ENCODE peak calls at places on chromosomes 4 and X, in ten cellular contexts. F is endodermal cell, H is HCT116, C is breast epithelium, N is cardiac muscle cell, A is tibial artery, K is A549, B is tibial nerve, X is prostate gland, W is heart right ventricle. D is an unnamed sample.

GRCh38 chrX:30153175-30153880 is 62.0 kb upstream of the MAGEB2 start:
- DNase-seq in H (no peak), A (no peak), K (no peak), W (no peak), C (no peak), B (no peak), F (no peak), X (no peak), N (no peak), D (no peak)

GRCh38 chrX:114500622-114501021 is 83.3 kb upstream of the HTR2C start:
- DNase-seq in H (no peak), B (no peak), W (no peak), A (no peak), F (no peak), N (no peak), K (no peak), X (no peak), C (no peak), D (no peak)

GRCh38 chr4:94228488-94229216 is 21.0 kb downstream of the SMARCAD1 start:
- DNase-seq in A (no peak), H (no peak), N (no peak), K (no peak), F (no peak), X (no peak), C (no peak), B (no peak), W (no peak), D (no peak)

GRCh38 chr4:1746265-1746691 is 25.0 kb downstream of the TACC3 start:
- DNase-seq in N (peak; percentile 74), A (no peak), C (peak; percentile 44), F (peak; percentile 99), K (peak; percentile 77), W (peak; percentile 77), X (peak; percentile 64), H (peak; percentile 46), B (peak; percentile 48), D (peak; percentile 84)

GRCh38 chrX:53072418-53073114 is 9.6 kb upstream of the TSPYL2 start:
- DNase-seq in B (no peak), C (no peak), H (no peak), X (no peak), A (no peak), N (no peak), F (peak; percentile 41), K (no peak), W (no peak), D (peak; percentile 17)

GRCh38 chr4:83075696-83076095 is 38.8 kb downstream of the PLAC8 start:
- DNase-seq in N (peak; percentile 40), X (no peak), W (no peak), B (no peak), C (no peak), H (no peak), A (no peak), F (no peak), K (no peak), D (no peak)

GRCh38 chrX:72126048-72126415 is 5.7 kb downstream of the RTL5 start:
- DNase-seq in K (no peak), H (no peak), F (peak; percentile 42), X (no peak), B (no peak), A (no peak), W (no peak), C (peak; percentile 50), N (peak; percentile 35), D (no peak)

GRCh38 chr4:54228563-54229501 is at the start of gene PDGFRA:
- DNase-seq in B (peak; percentile 85), W (peak; percentile 58), H (no peak), C (peak; percentile 60), A (peak; percentile 85), N (peak; percentile 99), F (peak; percentile 53), X (no peak), K (no peak), D (no peak)

GRCh38 chrX:41382699-41383645 is 49.0 kb downstream of the DDX3X start:
- DNase-seq in B (no peak), A (no peak), H (peak; percentile 6), K (peak; percentile 77), F (no peak), X (no peak), W (no peak), N (peak; percentile 50), C (no peak), D (no peak)

GRCh38 chr4:159021597-159022385 is 81.1 kb upstream of the RAPGEF2 start:
- DNase-seq in W (no peak), H (no peak), C (no peak), X (no peak), A (no peak), N (no peak), F (peak; percentile 70), K (no peak), B (no peak), D (no peak)

GRCh38 chr4:176885224-176885623 is 92.5 kb upstream of the VEGFC start:
- DNase-seq in K (no peak), X (no peak), A (no peak), N (no peak), C (no peak), W (no peak), B (no peak), H (no peak), F (no peak), D (no peak)

GRCh38 chr4:106681381-106681921 is 312.9 kb upstream of the GIMD1 start:
- DNase-seq in N (no peak), C (no peak), F (no peak), K (no peak), H (no peak), A (no peak), X (no peak), B (no peak), W (no peak), D (no peak)

GRCh38 chr4:144288011-144288903 is 147.7 kb upstream of the GYPA start:
- DNase-seq in H (no peak), N (no peak), F (no peak), X (no peak), K (no peak), B (no peak), A (no peak), C (no peak), W (no peak), D (no peak)

GRCh38 chr4:46179356-46179755 is 55.5 kb upstream of the GABRG1 start:
- DNase-seq in H (no peak), W (no peak), F (no peak), N (no peak), A (no peak), C (no peak), K (no peak), X (no peak), B (no peak), D (no peak)

GRCh38 chr4:86657382-86657781 is 63.3 kb downstream of the PTPN13 start:
- DNase-seq in N (no peak), A (no peak), B (no peak), W (no peak), K (no peak), X (no peak), H (no peak), F (no peak), C (no peak), D (no peak)

GRCh38 chrX:109716431-109717028 is 16.5 kb downstream of the ACSL4 start:
- DNase-seq in B (no peak), N (peak; percentile 42), K (no peak), C (no peak), F (no peak), H (no peak), W (no peak), X (no peak), A (no peak), D (no peak)

GRCh38 chr4:5988086-5988845 is 30.0 kb downstream of the C4orf50 start:
- DNase-seq in W (no peak), F (peak; percentile 42), N (no peak), A (peak; percentile 11), X (no peak), K (no peak), H (no peak), B (no peak), C (no peak), D (no peak)

GRCh38 chr4:173092003-173092402 is 76.6 kb upstream of the GALNT7 start:
- DNase-seq in C (no peak), B (no peak), N (no peak), F (no peak), A (no peak), X (no peak), K (no peak), H (no peak), W (no peak), D (no peak)
- TF ChIP-seq CTCF in C (no peak), B (no peak), N (no peak), F (no peak), A (no peak), X (no peak), K (no peak), H (no peak), W (no peak), D (no peak)

DNA sequence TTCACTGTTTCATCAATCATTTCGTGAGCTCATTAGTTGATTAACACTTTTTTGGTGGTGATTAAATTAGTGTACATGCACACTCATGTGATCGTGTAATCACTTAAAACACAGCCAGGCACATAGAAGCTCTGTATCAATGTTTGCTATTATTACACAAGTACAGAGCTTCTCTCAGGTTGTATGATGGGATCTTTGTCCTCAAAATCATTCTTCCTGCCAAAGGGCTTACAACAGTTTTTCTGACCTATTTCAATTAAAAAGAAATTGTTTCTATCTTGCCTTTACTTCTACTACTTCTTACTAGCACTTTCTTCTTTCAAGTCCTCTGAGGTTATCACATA is 145.1 kb downstream of the AMELX start:
- DNase-seq in C (no peak), W (no peak), A (no peak), B (no peak), F (no peak), N (no peak), K (no peak), X (no peak), H (no peak), D (no peak)
- H3K4me1 ChIP-seq in C (no peaks in the 10 kb centered on the region), W (no peaks in the 10 kb centered on the region), A (no peaks in the 10 kb centered on the region), B (no peaks in the 10 kb centered on the region), F (no peaks in the 10 kb centered on the region), N (no peaks in the 10 kb centered on the region), K (no peaks in the 10 kb centered on the region), X (no peaks in the 10 kb centered on the region), H (no peaks in the 10 kb centered on the region), D (no peaks in the 10 kb centered on the region)

GRCh38 chrX:140180585-140180984 is 215.3 kb upstream of the CXorf66 start:
- DNase-seq in F (no peak), C (no peak), A (no peak), W (no peak), N (peak; percentile 66), K (no peak), X (no peak), H (no peak), B (no peak), D (no peak)
- TF ChIP-seq CTCF in F (no peak), C (no peak), A (no peak), W (no peak), N (no peak), K (no peak), X (no peak), H (no peak), B (no peak), D (no peak)

DNA sequence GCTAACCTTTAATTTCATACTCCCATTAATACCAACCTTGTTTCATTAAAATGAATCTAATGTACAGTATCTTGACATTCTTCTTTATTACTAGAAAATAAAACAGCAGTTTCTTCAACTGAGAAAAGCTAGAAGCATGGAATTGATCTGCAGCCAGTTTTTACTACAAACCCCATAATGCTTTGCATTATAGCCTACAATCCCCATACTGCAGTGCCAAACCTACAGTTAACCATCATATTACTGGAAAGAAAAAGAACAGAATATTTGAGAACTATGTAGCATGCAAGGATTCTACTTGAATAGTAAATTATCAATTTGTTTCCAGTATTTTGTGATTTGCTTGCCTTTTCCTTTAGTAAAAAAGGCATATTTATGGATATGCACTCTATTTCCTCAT is 3.2 kb upstream of the IL1RAPL1 start:
- DNase-seq in C (no peak), A (no peak), F (no peak), H (no peak), N (no peak), X (no peak), W (no peak), K (no peak), B (no peak), D (no peak)
- H3K4me1 ChIP-seq in C (no peaks in the 10 kb centered on the region), A (no peaks in the 10 kb centered on the region), F (no peaks in the 10 kb centered on the region), H (peaks cover 5% of the 10 kb centered on the region), N (no peaks in the 10 kb centered on the region), X (no peaks in the 10 kb centered on the region), W (no peaks in the 10 kb centered on the region), K (no peaks in the 10 kb centered on the region), B (no peaks in the 10 kb centered on the region), D (no peaks in the 10 kb centered on the region)

D was measured in OCI-LY7.